ENCODE peak calls at places on chromosome 13, in nine cellular contexts. One of them, this sample, is unnamed.

GRCh38 chr13:48500652-48501197 is 32.2 kb downstream of the RCBTB2 start:
- DNase-seq in adrenal gland: no peak
- DNase-seq in cardiac muscle cell: peak
- DNase-seq in effector memory CD4-positive, alpha-beta T cell: no peak
- DNase-seq in NCI-H510A treated with DMSO at 0.1 percent for 48 hours: no peak
- DNase-seq in NCI-H1048: no peak
- DNase-seq in breast epithelium: no peak
- DNase-seq in mesothelial cell of epicardium: no peak
- DNase-seq in AG10803: peak
- DNase-seq in this sample: no peak

GRCh38 chr13:90867336-90867683 is 480.2 kb upstream of the MIR17HG start:
- DNase-seq in AG10803: peak
- DNase-seq in NCI-H510A treated with DMSO at 0.1 percent for 48 hours: peak
- DNase-seq in NCI-H1048: peak
- DNase-seq in breast epithelium: peak
- DNase-seq in cardiac muscle cell: peak
- DNase-seq in mesothelial cell of epicardium: peak
- DNase-seq in adrenal gland: peak
- DNase-seq in effector memory CD4-positive, alpha-beta T cell: no peak
- DNase-seq in this sample: no peak

GRCh38 chr13:114078501-114079451 is 53.6 kb downstream of the RASA3 start:
- DNase-seq in NCI-H510A treated with DMSO at 0.1 percent for 48 hours: peak
- DNase-seq in cardiac muscle cell: peak
- DNase-seq in NCI-H1048: no peak
- DNase-seq in AG10803: peak
- DNase-seq in breast epithelium: peak
- DNase-seq in mesothelial cell of epicardium: no peak
- DNase-seq in adrenal gland: peak
- DNase-seq in effector memory CD4-positive, alpha-beta T cell: no peak
- DNase-seq in this sample: no peak

GRCh38 chr13:92547256-92547655 is 679.4 kb upstream of the GPC6 start:
- DNase-seq in AG10803: no peak
- DNase-seq in cardiac muscle cell: peak
- DNase-seq in effector memory CD4-positive, alpha-beta T cell: no peak
- DNase-seq in mesothelial cell of epicardium: no peak
- DNase-seq in NCI-H510A treated with DMSO at 0.1 percent for 48 hours: no peak
- DNase-seq in adrenal gland: no peak
- DNase-seq in NCI-H1048: no peak
- DNase-seq in breast epithelium: no peak
- DNase-seq in this sample: no peak

GRCh38 chr13:60175571-60175970 is 11.8 kb upstream of the DIAPH3 start:
- DNase-seq in breast epithelium: no peak
- DNase-seq in AG10803: no peak
- DNase-seq in cardiac muscle cell: no peak
- DNase-seq in effector memory CD4-positive, alpha-beta T cell: no peak
- DNase-seq in adrenal gland: no peak
- DNase-seq in NCI-H1048: no peak
- DNase-seq in mesothelial cell of epicardium: no peak
- DNase-seq in NCI-H510A treated with DMSO at 0.1 percent for 48 hours: no peak
- DNase-seq in this sample: no peak

GRCh38 chr13:66425741-66426140 is 804.4 kb downstream of the PCDH9 start:
- DNase-seq in adrenal gland: no peak
- DNase-seq in NCI-H510A treated with DMSO at 0.1 percent for 48 hours: no peak
- DNase-seq in AG10803: no peak
- DNase-seq in mesothelial cell of epicardium: no peak
- DNase-seq in NCI-H1048: no peak
- DNase-seq in cardiac muscle cell: no peak
- DNase-seq in effector memory CD4-positive, alpha-beta T cell: no peak
- DNase-seq in breast epithelium: no peak
- DNase-seq in this sample: no peak

GRCh38 chr13:35923347-35923746 is 207.8 kb downstream of the DCLK1 start:
- DNase-seq in mesothelial cell of epicardium: no peak
- DNase-seq in effector memory CD4-positive, alpha-beta T cell: no peak
- DNase-seq in breast epithelium: no peak
- DNase-seq in AG10803: peak
- DNase-seq in adrenal gland: no peak
- DNase-seq in NCI-H510A treated with DMSO at 0.1 percent for 48 hours: no peak
- DNase-seq in cardiac muscle cell: peak
- DNase-seq in NCI-H1048: no peak
- DNase-seq in this sample: no peak

GRCh38 chr13:30618186-30618937 is 642 bp downstream of the USPL1 start:
- DNase-seq in breast epithelium: no peak
- DNase-seq in NCI-H1048: no peak
- DNase-seq in adrenal gland: no peak
- DNase-seq in NCI-H510A treated with DMSO at 0.1 percent for 48 hours: no peak
- DNase-seq in AG10803: no peak
- DNase-seq in effector memory CD4-positive, alpha-beta T cell: no peak
- DNase-seq in cardiac muscle cell: no peak
- DNase-seq in mesothelial cell of epicardium: no peak
- DNase-seq in this sample: no peak

GRCh38 chr13:80030491-80030890 is 310.4 kb downstream of the SPRY2 start:
- DNase-seq in AG10803: peak
- DNase-seq in NCI-H510A treated with DMSO at 0.1 percent for 48 hours: no peak
- DNase-seq in adrenal gland: peak
- DNase-seq in effector memory CD4-positive, alpha-beta T cell: no peak
- DNase-seq in breast epithelium: no peak
- DNase-seq in NCI-H1048: no peak
- DNase-seq in mesothelial cell of epicardium: no peak
- DNase-seq in cardiac muscle cell: peak
- DNase-seq in this sample: no peak

GRCh38 chr13:74562381-74562780 is 428.2 kb upstream of the KLF12 start:
- DNase-seq in effector memory CD4-positive, alpha-beta T cell: no peak
- DNase-seq in AG10803: peak
- DNase-seq in NCI-H1048: no peak
- DNase-seq in adrenal gland: no peak
- DNase-seq in cardiac muscle cell: no peak
- DNase-seq in breast epithelium: no peak
- DNase-seq in mesothelial cell of epicardium: no peak
- DNase-seq in NCI-H510A treated with DMSO at 0.1 percent for 48 hours: no peak
- DNase-seq in this sample: no peak

GRCh38 chr13:52136763-52137162 is 7.9 kb upstream of the NEK5 start:
- DNase-seq in AG10803: no peak
- DNase-seq in cardiac muscle cell: no peak
- DNase-seq in mesothelial cell of epicardium: no peak
- DNase-seq in NCI-H510A treated with DMSO at 0.1 percent for 48 hours: no peak
- DNase-seq in NCI-H1048: no peak
- DNase-seq in adrenal gland: no peak
- DNase-seq in effector memory CD4-positive, alpha-beta T cell: no peak
- DNase-seq in breast epithelium: no peak
- DNase-seq in this sample: no peak

GRCh38 chr13:104315606-104316005 is 1249.4 kb upstream of the SLC10A2 start:
- DNase-seq in adrenal gland: no peak
- DNase-seq in mesothelial cell of epicardium: no peak
- DNase-seq in cardiac muscle cell: peak
- DNase-seq in effector memory CD4-positive, alpha-beta T cell: no peak
- DNase-seq in AG10803: peak
- DNase-seq in NCI-H510A treated with DMSO at 0.1 percent for 48 hours: no peak
- DNase-seq in NCI-H1048: no peak
- DNase-seq in breast epithelium: no peak
- DNase-seq in this sample: no peak

GRCh38 chr13:39144941-39145533 is 106.8 kb downstream of the NHLRC3 start:
- DNase-seq in mesothelial cell of epicardium: peak
- DNase-seq in breast epithelium: no peak
- DNase-seq in NCI-H1048: no peak
- DNase-seq in cardiac muscle cell: peak
- DNase-seq in NCI-H510A treated with DMSO at 0.1 percent for 48 hours: no peak
- DNase-seq in AG10803: peak
- DNase-seq in adrenal gland: peak
- DNase-seq in effector memory CD4-positive, alpha-beta T cell: no peak
- DNase-seq in this sample: no peak

GRCh38 chr13:79385694-79386093 is 20.4 kb downstream of the RBM26 start:
- DNase-seq in breast epithelium: no peak
- DNase-seq in mesothelial cell of epicardium: no peak
- DNase-seq in AG10803: no peak
- DNase-seq in effector memory CD4-positive, alpha-beta T cell: no peak
- DNase-seq in NCI-H510A treated with DMSO at 0.1 percent for 48 hours: no peak
- DNase-seq in NCI-H1048: no peak
- DNase-seq in adrenal gland: no peak
- DNase-seq in cardiac muscle cell: no peak
- DNase-seq in this sample: no peak

GRCh38 chr13:33918199-33918932 is 100.4 kb downstream of the RFC3 start:
- DNase-seq in mesothelial cell of epicardium: no peak
- DNase-seq in effector memory CD4-positive, alpha-beta T cell: no peak
- DNase-seq in NCI-H510A treated with DMSO at 0.1 percent for 48 hours: peak
- DNase-seq in AG10803: peak
- DNase-seq in NCI-H1048: no peak
- DNase-seq in adrenal gland: peak
- DNase-seq in cardiac muscle cell: peak
- DNase-seq in breast epithelium: no peak
- DNase-seq in this sample: no peak

GRCh38 chr13:51222510-51223283 is 499 bp downstream of the FAM124A start:
- DNase-seq in NCI-H1048: no peak
- DNase-seq in adrenal gland: no peak
- DNase-seq in mesothelial cell of epicardium: peak
- DNase-seq in AG10803: no peak
- DNase-seq in breast epithelium: no peak
- DNase-seq in NCI-H510A treated with DMSO at 0.1 percent for 48 hours: no peak
- DNase-seq in effector memory CD4-positive, alpha-beta T cell: no peak
- DNase-seq in cardiac muscle cell: no peak
- DNase-seq in this sample: no peak

GRCh38 chr13:50893211-50893852 is 16.3 kb upstream of the RNASEH2B start:
- DNase-seq in mesothelial cell of epicardium: no peak
- DNase-seq in NCI-H1048: no peak
- DNase-seq in breast epithelium: no peak
- DNase-seq in AG10803: peak
- DNase-seq in NCI-H510A treated with DMSO at 0.1 percent for 48 hours: no peak
- DNase-seq in cardiac muscle cell: peak
- DNase-seq in effector memory CD4-positive, alpha-beta T cell: no peak
- DNase-seq in adrenal gland: no peak
- DNase-seq in this sample: no peak

GRCh38 chr13:58858870-58859371 is 1227.4 kb downstream of the PCDH17 start:
- DNase-seq in mesothelial cell of epicardium: no peak
- DNase-seq in NCI-H1048: no peak
- DNase-seq in adrenal gland: no peak
- DNase-seq in breast epithelium: no peak
- DNase-seq in cardiac muscle cell: no peak
- DNase-seq in NCI-H510A treated with DMSO at 0.1 percent for 48 hours: no peak
- DNase-seq in effector memory CD4-positive, alpha-beta T cell: no peak
- DNase-seq in AG10803: no peak
- DNase-seq in this sample: no peak

GRCh38 chr13:40031031-40031430 is 375.6 kb downstream of the COG6 start:
- DNase-seq in NCI-H510A treated with DMSO at 0.1 percent for 48 hours: no peak
- DNase-seq in effector memory CD4-positive, alpha-beta T cell: no peak
- DNase-seq in AG10803: peak
- DNase-seq in breast epithelium: no peak
- DNase-seq in NCI-H1048: no peak
- DNase-seq in cardiac muscle cell: peak
- DNase-seq in mesothelial cell of epicardium: no peak
- DNase-seq in adrenal gland: no peak
- DNase-seq in this sample: no peak

GRCh38 chr13:41054212-41054877 is 7.0 kb upstream of the WBP4 start:
- DNase-seq in NCI-H1048: no peak
- DNase-seq in AG10803: peak
- DNase-seq in mesothelial cell of epicardium: no peak
- DNase-seq in cardiac muscle cell: peak
- DNase-seq in effector memory CD4-positive, alpha-beta T cell: no peak
- DNase-seq in adrenal gland: no peak
- DNase-seq in breast epithelium: no peak
- DNase-seq in NCI-H510A treated with DMSO at 0.1 percent for 48 hours: no peak
- DNase-seq in this sample: peak

GRCh38 chr13:107585466-107585865 is 629.9 kb downstream of the LIG4 start:
- DNase-seq in effector memory CD4-positive, alpha-beta T cell: no peak
- DNase-seq in AG10803: peak
- DNase-seq in NCI-H1048: no peak
- DNase-seq in breast epithelium: no peak
- DNase-seq in NCI-H510A treated with DMSO at 0.1 percent for 48 hours: peak
- DNase-seq in cardiac muscle cell: no peak
- DNase-seq in mesothelial cell of epicardium: no peak
- DNase-seq in adrenal gland: no peak
- DNase-seq in this sample: no peak

GRCh38 chr13:67554746-67555452 is 324.8 kb upstream of the PCDH9 start:
- DNase-seq in breast epithelium: no peak
- DNase-seq in AG10803: no peak
- DNase-seq in effector memory CD4-positive, alpha-beta T cell: no peak
- DNase-seq in cardiac muscle cell: no peak
- DNase-seq in NCI-H1048: no peak
- DNase-seq in mesothelial cell of epicardium: no peak
- DNase-seq in NCI-H510A treated with DMSO at 0.1 percent for 48 hours: no peak
- DNase-seq in adrenal gland: no peak
- DNase-seq in this sample: no peak

GRCh38 chr13:26540319-26540718 is 17.2 kb upstream of the WASF3 start:
- DNase-seq in AG10803: no peak
- DNase-seq in cardiac muscle cell: no peak
- DNase-seq in NCI-H510A treated with DMSO at 0.1 percent for 48 hours: no peak
- DNase-seq in effector memory CD4-positive, alpha-beta T cell: no peak
- DNase-seq in mesothelial cell of epicardium: no peak
- DNase-seq in adrenal gland: no peak
- DNase-seq in breast epithelium: no peak
- DNase-seq in NCI-H1048: no peak
- DNase-seq in this sample: no peak